ENCODE peak calls at places on chromosomes 11 and 22, in seven cellular contexts. W is retinal pigment epithelial cell; B is pancreas; A is spleen; F is lower leg skin; G is activated CD8-positive, alpha-beta T cell treated with anti-CD3 and anti-CD28 coated beads for 36 hours; T is MCF 10A. L is an unnamed sample.

GRCh38 chr22:31284241-31284745 is 8.0 kb downstream of the PIK3IP1 start:
- DNase-seq in B (no peak), F (peak; percentile 74), T (no peak), W (no peak), G (no peak), A (no peak), L (no peak)

GRCh38 chr11:3807856-3808845 is at the start of gene PGAP2:
- DNase-seq in T (peak; percentile 77), A (peak; percentile 93), G (peak; percentile 70), B (peak; percentile 41), W (no peak), F (peak; percentile 92), L (peak; percentile 59)

GRCh38 chr11:2577071-2578005 is 122.5 kb downstream of the KCNQ1OT1 start:
- DNase-seq in A (peak; percentile 64), G (no peak), B (no peak), T (no peak), W (no peak), F (peak; percentile 79), L (peak; percentile 13)

GRCh38 chr11:27227744-27228143 is 135.3 kb downstream of the CCDC34 start:
- DNase-seq in G (no peak), W (no peak), F (no peak), T (no peak), B (no peak), A (no peak), L (no peak)

GRCh38 chr22:30867746-30868662 is 100.6 kb downstream of the MORC2 start:
- DNase-seq in T (no peak), A (peak; percentile 43), F (peak; percentile 64), B (no peak), W (no peak), G (no peak), L (no peak)

GRCh38 chr22:26792522-26792921 is 135.1 kb downstream of the MIAT start:
- DNase-seq in A (no peak), G (no peak), F (no peak), W (no peak), B (no peak), T (no peak), L (no peak)

GRCh38 chr11:111422494-111423249 is 43.6 kb upstream of the POU2AF1 start:
- DNase-seq in W (no peak), B (peak; percentile 59), A (peak; percentile 86), T (peak; percentile 62), F (peak; percentile 85), G (peak; percentile 75), L (no peak)

GRCh38 chr22:45511847-45512261 is 9.2 kb downstream of the FBLN1 start:
- DNase-seq in F (no peak), G (no peak), A (no peak), B (peak; percentile 21), W (no peak), T (peak; percentile 56), L (no peak)

GRCh38 chr11:73234403-73235181 is 16.5 kb downstream of the P2RY2 start:
- DNase-seq in W (no peak), G (no peak), A (peak; percentile 84), T (no peak), F (no peak), B (no peak), L (no peak)

GRCh38 chr11:72124046-72124445 is 11.5 kb upstream of the FOLR3 start:
- DNase-seq in T (no peak), B (no peak), A (no peak), G (no peak), W (no peak), F (no peak), L (no peak)

GRCh38 chr11:57776101-57776511 is 14.5 kb downstream of the CTNND1 start:
- DNase-seq in F (no peak), B (no peak), T (no peak), W (peak; percentile 82), G (no peak), A (no peak), L (no peak)

GRCh38 chr11:12556155-12556554 is 118.1 kb upstream of the TEAD1 start:
- DNase-seq in W (no peak), A (no peak), T (peak; percentile 53), F (no peak), B (no peak), G (no peak), L (no peak)

GRCh38 chr11:131478341-131478740 is 107.9 kb downstream of the NTM start:
- DNase-seq in G (no peak), B (no peak), W (no peak), T (no peak), F (no peak), A (no peak), L (no peak)

GRCh38 chr22:49205401-49205800 is 622.3 kb downstream of the BRD1 start:
- DNase-seq in G (no peak), A (peak; percentile 61), F (peak; percentile 68), T (no peak), B (no peak), W (no peak), L (no peak)

GRCh38 chr11:45209000-45209399 is 62.6 kb downstream of the PRDM11 start:
- DNase-seq in W (no peak), B (no peak), A (no peak), G (no peak), T (no peak), F (no peak), L (no peak)

GRCh38 chr11:95788921-95789505 is 569 bp downstream of the FAM76B start:
- DNase-seq in F (no peak), T (peak; percentile 29), B (peak; percentile 5), W (peak; percentile 25), G (peak; percentile 39), A (no peak), L (no peak)
- TF ChIP-seq CTCF in F (no peak), T (peak; percentile 13), B (no peak), W (peak; percentile 64), G (peak; percentile 26), A (peak; percentile 13), L (no peak)

DNA sequence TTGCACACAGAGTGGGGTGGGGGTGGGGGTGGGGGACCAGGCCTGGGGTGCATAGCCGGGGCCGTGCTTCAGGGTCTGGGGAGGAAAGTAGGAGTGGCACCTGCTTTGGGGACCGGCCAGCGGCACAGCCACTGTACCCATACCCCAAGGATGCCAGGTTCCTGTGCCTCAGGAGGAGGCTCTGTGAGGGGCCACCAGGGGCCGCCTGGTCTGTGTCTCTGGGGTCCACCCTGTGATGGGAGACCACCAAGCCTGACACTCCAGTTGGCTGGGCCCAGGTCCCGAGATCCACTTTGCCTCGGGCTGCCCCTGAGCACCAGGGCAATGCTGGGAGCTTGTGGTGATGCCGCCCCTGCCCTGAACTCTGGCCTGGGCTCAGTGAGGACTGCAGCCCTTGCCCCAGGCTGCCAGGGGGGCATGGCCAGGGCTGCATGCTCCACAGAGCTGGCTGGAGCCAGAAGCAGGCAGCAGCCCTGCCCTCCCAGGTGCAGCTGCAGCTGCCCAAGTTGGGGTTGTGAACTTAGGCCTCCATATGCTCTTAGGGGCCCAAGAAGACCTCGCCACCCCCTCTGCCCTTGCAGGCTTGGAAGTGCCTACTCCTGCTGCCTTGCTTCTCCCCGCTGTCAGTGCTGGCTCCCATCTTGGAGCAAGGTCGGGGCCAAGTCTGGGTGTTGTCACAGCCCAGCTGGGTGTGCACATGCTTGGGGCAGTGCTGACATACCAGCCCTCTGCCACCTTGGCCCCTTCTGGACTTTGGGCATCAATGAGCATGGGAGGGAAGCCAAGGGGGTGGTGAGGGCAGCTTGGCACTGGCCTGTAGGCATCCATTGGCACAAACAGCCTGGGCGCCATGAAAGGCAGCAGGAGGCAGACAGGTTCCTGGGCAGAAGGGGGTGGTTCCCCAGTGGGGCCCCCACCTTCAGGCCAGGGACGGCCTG is 123.3 kb upstream of the THY1 start:
- DNase-seq in B (no peak), T (no peak), W (no peak), G (no peak), F (peak; percentile 68), A (no peak), L (no peak)
- TF ChIP-seq CTCF in B (no peak), T (no peak), W (no peak), G (no peak), F (no peak), A (no peak), L (no peak)

DNA sequence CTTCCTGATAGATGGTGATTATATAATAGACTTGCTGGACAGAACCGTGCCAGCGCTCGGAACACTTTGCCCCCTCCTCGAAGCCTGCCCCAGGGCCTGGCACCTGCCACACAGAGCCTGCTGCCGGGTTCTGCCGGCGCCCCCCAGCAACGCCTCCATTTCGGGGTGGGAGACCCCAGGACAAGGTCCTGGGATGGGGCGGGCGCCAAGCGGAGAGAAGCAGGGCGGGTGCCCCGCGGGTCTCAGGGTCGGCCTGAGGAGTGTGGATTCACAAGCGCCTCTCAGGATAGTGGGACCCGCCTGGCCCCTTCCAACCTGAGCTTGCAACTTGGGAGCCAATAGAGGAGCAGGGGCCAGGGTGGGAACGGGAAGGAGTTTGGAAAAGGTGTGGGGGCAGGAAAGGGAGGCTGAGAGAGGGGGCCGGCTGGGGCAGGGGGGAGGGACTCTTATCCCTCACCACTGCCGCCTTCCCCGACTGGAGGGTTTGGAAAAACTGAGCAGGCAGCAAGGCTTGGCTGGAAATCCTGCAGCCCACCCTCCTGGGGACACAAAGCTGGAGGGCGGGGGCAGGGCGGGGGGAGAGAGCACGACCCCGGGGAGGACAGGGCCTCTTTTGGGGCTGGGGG is 3.3 kb upstream of the BCL9L start:
- DNase-seq in T (peak; percentile 61), A (peak; percentile 92), F (no peak), G (peak; percentile 61), B (peak; percentile 65), W (no peak), L (no peak)
- TF ChIP-seq CTCF in T (no peak), A (no peak), F (no peak), G (no peak), B (no peak), W (no peak), L (no peak)

GRCh38 chr22:22201185-22201924 is 43.2 kb upstream of the VPREB1 start:
- DNase-seq in G (no peak), W (no peak), A (peak; percentile 89), B (no peak), T (peak; percentile 36), F (no peak), L (no peak)
- TF ChIP-seq CTCF in G (no peak), W (peak; percentile 93), A (peak; percentile 52), B (no peak), T (peak; percentile 63), F (no peak), L (peak; percentile 72)

GRCh38 chr11:82792319-82792718 is 58.7 kb upstream of the FAM181B start:
- DNase-seq in W (no peak), T (no peak), F (no peak), G (no peak), A (no peak), B (no peak), L (no peak)
- TF ChIP-seq CTCF in W (no peak), T (no peak), F (no peak), G (no peak), A (no peak), B (no peak), L (no peak)

L was measured in natural killer cell.